ENCODE peak calls at places on chromosomes 1 and 21, in four cellular contexts. D, F, U and H are unnamed samples.

GRCh38 chr21:43975469-43976098 is 36.5 kb upstream of the TRAPPC10 start:
- DNase-seq in D (peak), F (peak), U (no peak), H (peak)

GRCh38 chr1:160829766-160830165 is 32.9 kb downstream of the CD244 start:
- DNase-seq in D (no peak), F (no peak), U (no peak), H (no peak)

GRCh38 chr1:53943490-53944043 is 1.9 kb downstream of the IFT25 start:
- DNase-seq in D (no peak), F (no peak), U (no peak), H (no peak)

GRCh38 chr1:31413405-31414005 is 492 bp downstream of the SERINC2 start:
- DNase-seq in D (no peak), F (no peak), U (no peak), H (no peak)

GRCh38 chr1:98278055-98278454 is 357.2 kb upstream of the DPYD start:
- DNase-seq in D (no peak), F (no peak), U (no peak), H (no peak)

GRCh38 chr1:154999651-155000474 is 2.7 kb upstream of the ZBTB7B start:
- DNase-seq in D (peak), F (no peak), U (no peak), H (no peak)

GRCh38 chr1:233613252-233614172 is at the start of gene KCNK1:
- DNase-seq in D (peak), F (no peak), U (peak), H (peak)

GRCh38 chr1:5983361-5984103 is 8.7 kb downstream of the NPHP4 start:
- DNase-seq in D (peak), F (no peak), U (no peak), H (no peak)

GRCh38 chr1:107940178-107940577 is 24.8 kb downstream of the VAV3 start:
- DNase-seq in D (no peak), F (no peak), U (no peak), H (no peak)

GRCh38 chr1:92306020-92306419 is 7.2 kb downstream of the RPAP2 start:
- DNase-seq in D (no peak), F (no peak), U (no peak), H (no peak)

GRCh38 chr1:40381268-40382109 is 8.0 kb downstream of the SMAP2 start:
- DNase-seq in D (no peak), F (no peak), U (no peak), H (no peak)

GRCh38 chr1:226121587-226122400 is 59.3 kb downstream of the H3-3A start:
- DNase-seq in D (peak), F (peak), U (no peak), H (peak)
- TF ChIP-seq POLR2AphosphoS5 in D (peak), F (peak), U (peak), H (no peak)

DNA sequence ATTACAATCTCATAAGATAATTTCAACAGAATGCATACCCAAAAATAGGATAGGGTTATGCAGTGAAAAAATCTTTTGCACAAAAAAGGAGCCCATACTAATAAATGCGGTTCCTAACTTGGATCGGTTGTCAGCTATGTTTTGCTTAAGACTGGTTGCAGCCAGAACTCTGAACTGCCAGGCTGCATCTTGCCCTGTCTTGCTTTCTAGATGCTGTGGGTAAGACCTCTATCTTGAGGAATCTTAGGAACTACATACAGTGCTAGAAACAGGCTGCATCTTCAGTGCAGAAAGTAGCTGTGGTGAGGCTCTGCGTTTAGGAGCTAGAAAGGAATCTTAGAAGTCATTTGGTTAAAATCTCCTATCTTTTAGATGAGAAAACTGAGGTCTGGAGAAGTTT is 45.6 kb upstream of the PLA2G4A start:
- DNase-seq in D (no peak), F (no peak), U (no peak), H (no peak)
- TF ChIP-seq TAF1 in D (no peak), F (no peak), U (no peak), H (no peak)

GRCh38 chr1:70205437-70206118 is at the start of gene LRRC40:
- DNase-seq in D (peak), F (peak), U (peak), H (peak)
- TF ChIP-seq POLR2AphosphoS5 in D (peak), F (peak), U (peak), H (peak)

DNA sequence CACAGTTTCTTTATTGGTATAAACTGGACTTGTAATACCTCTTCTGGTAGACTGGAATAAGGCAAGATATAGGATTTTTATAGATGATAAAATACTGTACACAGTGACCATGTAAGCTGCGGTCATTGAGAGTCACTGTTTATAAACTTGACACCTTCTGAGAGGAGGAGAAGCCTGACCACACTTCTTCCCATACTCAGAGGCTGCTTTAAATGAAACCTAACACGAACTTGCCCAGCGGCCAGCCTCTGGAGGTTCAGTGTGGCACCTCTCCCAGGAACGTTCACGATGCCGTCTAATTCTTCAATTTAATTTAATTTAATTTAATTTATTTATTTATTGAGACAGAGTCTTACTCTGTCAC is 22.5 kb downstream of the MTARC1 start:
- DNase-seq in D (no peak), F (no peak), U (no peak), H (no peak)
- TF ChIP-seq TAF1 in D (no peak), F (no peak), U (no peak), H (no peak)